ENCODE peak calls at places on chromosomes 4 and X, in seven cellular contexts. One of them, this sample, is unnamed.

GRCh38 chr4:188596027-188596426 is 456.8 kb downstream of the TRIML1 start:
- DNase-seq in HepG2: no peak
- DNase-seq in K562: no peak
- DNase-seq in SK-N-SH: no peak
- DNase-seq in GM12878: no peak
- DNase-seq in H1: no peak
- DNase-seq in GM12891: no peak
- DNase-seq in this sample: no peak

GRCh38 chr4:84401669-84402068 is 97.4 kb downstream of the NKX6-1 start:
- DNase-seq in HepG2: no peak
- DNase-seq in K562: no peak
- DNase-seq in SK-N-SH: no peak
- DNase-seq in GM12878: no peak
- DNase-seq in H1: no peak
- DNase-seq in GM12891: no peak
- DNase-seq in this sample: no peak

GRCh38 chr4:173288296-173288695 is 45.9 kb downstream of the HMGB2 start:
- DNase-seq in HepG2: peak; percentile 60
- DNase-seq in K562: peak; percentile 39
- DNase-seq in SK-N-SH: peak; percentile 24
- DNase-seq in GM12878: peak; percentile 24
- DNase-seq in H1: peak; percentile 31
- DNase-seq in GM12891: no peak
- DNase-seq in this sample: no peak

GRCh38 chr4:181909368-181909767 is 333.8 kb upstream of the TENM3 start:
- DNase-seq in HepG2: no peak
- DNase-seq in K562: no peak
- DNase-seq in SK-N-SH: no peak
- DNase-seq in GM12878: no peak
- DNase-seq in H1: no peak
- DNase-seq in GM12891: no peak
- DNase-seq in this sample: no peak

GRCh38 chr4:89039735-89040338 is 17.1 kb downstream of the FAM13A start:
- DNase-seq in HepG2: no peak
- DNase-seq in K562: no peak
- DNase-seq in SK-N-SH: no peak
- DNase-seq in GM12878: no peak
- DNase-seq in H1: no peak
- DNase-seq in GM12891: no peak
- DNase-seq in this sample: no peak

GRCh38 chr4:102623622-102624021 is 122.5 kb downstream of the NFKB1 start:
- DNase-seq in HepG2: peak; percentile 77
- DNase-seq in K562: no peak
- DNase-seq in SK-N-SH: peak; percentile 44
- DNase-seq in GM12878: no peak
- DNase-seq in H1: no peak
- DNase-seq in GM12891: no peak
- DNase-seq in this sample: no peak

GRCh38 chr4:123304151-123305021 is 92.2 kb upstream of the SPRY1 start:
- DNase-seq in HepG2: no peak
- DNase-seq in K562: no peak
- DNase-seq in SK-N-SH: no peak
- DNase-seq in GM12878: no peak
- DNase-seq in H1: peak; percentile 79
- DNase-seq in GM12891: no peak
- DNase-seq in this sample: no peak

GRCh38 chr4:182207806-182208483 is 35.3 kb upstream of the TENM3 start:
- DNase-seq in HepG2: no peak
- DNase-seq in K562: no peak
- DNase-seq in SK-N-SH: no peak
- DNase-seq in GM12878: no peak
- DNase-seq in H1: no peak
- DNase-seq in GM12891: no peak
- DNase-seq in this sample: no peak

GRCh38 chr4:60657041-60657440 is 543.1 kb upstream of the ADGRL3 start:
- DNase-seq in HepG2: no peak
- DNase-seq in K562: no peak
- DNase-seq in SK-N-SH: no peak
- DNase-seq in GM12878: no peak
- DNase-seq in H1: no peak
- DNase-seq in GM12891: no peak
- DNase-seq in this sample: no peak

GRCh38 chrX:1231850-1232505 is 19.5 kb upstream of the CRLF2 start:
- DNase-seq in HepG2: no peak
- DNase-seq in K562: no peak
- DNase-seq in SK-N-SH: no peak
- DNase-seq in GM12878: no peak
- DNase-seq in H1: no peak
- DNase-seq in GM12891: no peak
- DNase-seq in this sample: no peak

GRCh38 chrX:19865567-19866363 is 21.6 kb downstream of the SH3KBP1 start:
- DNase-seq in HepG2: no peak
- DNase-seq in K562: no peak
- DNase-seq in SK-N-SH: no peak
- DNase-seq in GM12878: no peak
- DNase-seq in H1: no peak
- DNase-seq in GM12891: no peak
- DNase-seq in this sample: no peak

DNA sequence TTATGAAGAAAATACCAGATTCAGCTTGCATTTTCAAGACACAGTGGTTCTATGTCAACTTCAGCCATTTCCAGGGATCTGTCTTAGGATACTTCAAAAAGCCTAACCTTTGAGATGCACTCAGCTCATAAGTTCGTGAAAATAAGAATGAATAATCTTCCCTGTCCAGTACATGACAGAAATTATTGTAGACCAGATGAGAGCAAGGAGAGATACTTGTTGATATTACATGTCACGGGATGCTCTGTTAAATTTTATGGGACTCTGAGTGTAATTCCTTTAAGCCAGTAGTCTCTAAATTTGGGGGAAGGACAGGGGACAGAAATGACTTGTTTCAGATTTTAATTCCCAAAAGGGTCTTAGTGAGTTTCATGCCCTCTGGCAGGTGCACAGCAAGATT is 8.8 kb downstream of the TBL1X start:
- DNase-seq in HepG2: no peak
- DNase-seq in K562: no peak
- DNase-seq in SK-N-SH: no peak
- DNase-seq in GM12878: no peak
- DNase-seq in H1: no peak
- DNase-seq in GM12891: no peak
- DNase-seq in this sample: no peak
- TF ChIP-seq POLR2AphosphoS5 in HepG2: no peak
- TF ChIP-seq POLR2AphosphoS5 in K562: no peak
- TF ChIP-seq POLR2AphosphoS5 in SK-N-SH: no peak
- TF ChIP-seq POLR2AphosphoS5 in GM12878: no peak
- TF ChIP-seq POLR2AphosphoS5 in H1: no peak
- TF ChIP-seq POLR2AphosphoS5 in GM12891: no peak
- TF ChIP-seq POLR2AphosphoS5 in this sample: no peak

DNA sequence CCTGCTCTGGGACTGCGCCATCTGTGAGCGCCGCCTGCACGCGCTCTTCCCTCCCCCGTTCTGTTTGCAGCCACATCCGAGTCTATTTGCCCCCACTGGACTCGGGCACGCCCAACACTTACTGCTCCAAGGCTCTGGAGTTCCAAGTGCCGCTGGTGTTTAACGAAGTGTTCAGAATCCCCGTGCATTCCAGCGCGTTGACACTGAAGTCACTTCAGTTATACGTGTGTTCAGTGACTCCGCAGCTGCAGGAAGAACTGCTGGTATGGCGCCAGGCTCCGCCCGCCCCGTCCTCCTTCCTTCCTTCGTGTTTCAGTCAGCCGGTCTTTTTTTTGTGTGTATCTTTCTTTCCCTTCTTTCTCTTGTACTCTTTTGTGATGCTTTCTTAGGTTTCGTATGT is 30.7 kb upstream of the CLCN4 start:
- DNase-seq in HepG2: no peak
- DNase-seq in K562: no peak
- DNase-seq in SK-N-SH: no peak
- DNase-seq in GM12878: no peak
- DNase-seq in H1: no peak
- DNase-seq in GM12891: no peak
- DNase-seq in this sample: no peak
- TF ChIP-seq TAF1 in HepG2: no peak
- TF ChIP-seq TAF1 in K562: no peak
- TF ChIP-seq TAF1 in SK-N-SH: no peak
- TF ChIP-seq TAF1 in GM12878: no peak
- TF ChIP-seq TAF1 in H1: no peak
- TF ChIP-seq TAF1 in GM12891: no peak
- TF ChIP-seq TAF1 in this sample: no peak

DNA sequence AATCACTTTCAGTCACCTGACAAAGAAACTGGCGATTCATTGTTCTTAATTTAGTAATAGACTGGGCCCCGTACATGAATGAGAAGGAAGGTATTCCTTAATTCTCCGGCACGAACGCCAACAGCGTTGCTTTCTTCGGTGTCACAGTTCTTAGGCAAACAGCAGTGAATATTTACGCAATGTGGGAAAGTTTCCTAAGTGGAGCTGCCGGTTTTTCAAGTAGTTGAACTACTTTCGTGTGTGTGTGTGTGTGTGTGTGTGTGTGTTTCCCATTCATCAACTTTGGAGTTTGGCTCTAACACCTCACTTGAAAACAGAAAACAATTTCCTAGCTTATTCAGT is 651 bp downstream of the NXT2 start:
- DNase-seq in HepG2: peak; percentile 61
- DNase-seq in K562: no peak
- DNase-seq in SK-N-SH: no peak
- DNase-seq in GM12878: no peak
- DNase-seq in H1: no peak
- DNase-seq in GM12891: no peak
- DNase-seq in this sample: no peak
- TF ChIP-seq POLR2AphosphoS5 in HepG2: no peak
- TF ChIP-seq POLR2AphosphoS5 in K562: no peak
- TF ChIP-seq POLR2AphosphoS5 in SK-N-SH: no peak
- TF ChIP-seq POLR2AphosphoS5 in GM12878: no peak
- TF ChIP-seq POLR2AphosphoS5 in H1: no peak
- TF ChIP-seq POLR2AphosphoS5 in GM12891: no peak
- TF ChIP-seq POLR2AphosphoS5 in this sample: no peak

GRCh38 chrX:120793098-120793497 is 82.6 kb downstream of the CT47B1 start:
- DNase-seq in HepG2: no peak
- DNase-seq in K562: no peak
- DNase-seq in SK-N-SH: no peak
- DNase-seq in GM12878: no peak
- DNase-seq in H1: no peak
- DNase-seq in GM12891: no peak
- DNase-seq in this sample: no peak
- TF ChIP-seq TAF1 in HepG2: no peak
- TF ChIP-seq TAF1 in K562: no peak
- TF ChIP-seq TAF1 in SK-N-SH: no peak
- TF ChIP-seq TAF1 in GM12878: no peak
- TF ChIP-seq TAF1 in H1: no peak
- TF ChIP-seq TAF1 in GM12891: no peak
- TF ChIP-seq TAF1 in this sample: no peak

GRCh38 chrX:151031365-151031975 is 48.3 kb downstream of the HMGB3 start:
- DNase-seq in HepG2: no peak
- DNase-seq in K562: no peak
- DNase-seq in SK-N-SH: no peak
- DNase-seq in GM12878: no peak
- DNase-seq in H1: no peak
- DNase-seq in GM12891: no peak
- DNase-seq in this sample: no peak
- TF ChIP-seq POLR2AphosphoS5 in HepG2: no peak
- TF ChIP-seq POLR2AphosphoS5 in K562: no peak
- TF ChIP-seq POLR2AphosphoS5 in SK-N-SH: no peak
- TF ChIP-seq POLR2AphosphoS5 in GM12878: no peak
- TF ChIP-seq POLR2AphosphoS5 in H1: no peak
- TF ChIP-seq POLR2AphosphoS5 in GM12891: no peak
- TF ChIP-seq POLR2AphosphoS5 in this sample: no peak

GRCh38 chrX:23841847-23842522 is 59.0 kb downstream of the SAT1 start:
- DNase-seq in HepG2: peak; percentile 90
- DNase-seq in K562: no peak
- DNase-seq in SK-N-SH: no peak
- DNase-seq in GM12878: no peak
- DNase-seq in H1: no peak
- DNase-seq in GM12891: no peak
- DNase-seq in this sample: no peak
- TF ChIP-seq TAF1 in HepG2: no peak
- TF ChIP-seq TAF1 in K562: no peak
- TF ChIP-seq TAF1 in SK-N-SH: no peak
- TF ChIP-seq TAF1 in GM12878: no peak
- TF ChIP-seq TAF1 in H1: no peak
- TF ChIP-seq TAF1 in GM12891: no peak
- TF ChIP-seq TAF1 in this sample: no peak

GRCh38 chrX:9114245-9114644 is 80.3 kb upstream of the FAM9B start:
- DNase-seq in HepG2: no peak
- DNase-seq in K562: no peak
- DNase-seq in SK-N-SH: no peak
- DNase-seq in GM12878: no peak
- DNase-seq in H1: no peak
- DNase-seq in GM12891: no peak
- DNase-seq in this sample: no peak
- TF ChIP-seq POLR2AphosphoS5 in HepG2: no peak
- TF ChIP-seq POLR2AphosphoS5 in K562: no peak
- TF ChIP-seq POLR2AphosphoS5 in SK-N-SH: no peak
- TF ChIP-seq POLR2AphosphoS5 in GM12878: no peak
- TF ChIP-seq POLR2AphosphoS5 in H1: no peak
- TF ChIP-seq POLR2AphosphoS5 in GM12891: no peak
- TF ChIP-seq POLR2AphosphoS5 in this sample: no peak

This sample was measured in GM12892.